ENCODE peak calls at places on chromosome 15, in seven cellular contexts. One of them, this sample, is unnamed.
A peak's percentile ranks its signal among the peaks of the same experiment; 100 is the strongest.

GRCh38 chr15:73378089-73378488 is 9.3 kb upstream of the HCN4 start:
- DNase-seq in stimulated activated CD4-positive, alpha-beta T cell treated with anti-CD3 and anti-CD28 coated beads, Interleukin-4, amount 100 ng/mL, for 4 hours: no peak
- DNase-seq in effector memory CD8-positive, alpha-beta T cell: no peak
- DNase-seq in HS-5: no peak
- DNase-seq in activated naive CD8-positive, alpha-beta T cell treated with anti-CD3 and anti-CD28 coated beads, Interleukin-2, amount 50 U/mL, for 24 hours: no peak
- DNase-seq in thoracic aorta: no peak
- DNase-seq in NCI-H524: no peak
- DNase-seq in this sample: no peak

GRCh38 chr15:54288049-54288448 is 309.8 kb downstream of the UNC13C start:
- DNase-seq in effector memory CD8-positive, alpha-beta T cell: no peak
- DNase-seq in stimulated activated CD4-positive, alpha-beta T cell treated with anti-CD3 and anti-CD28 coated beads, Interleukin-4, amount 100 ng/mL, for 4 hours: no peak
- DNase-seq in NCI-H524: no peak
- DNase-seq in HS-5: no peak
- DNase-seq in thoracic aorta: no peak
- DNase-seq in activated naive CD8-positive, alpha-beta T cell treated with anti-CD3 and anti-CD28 coated beads, Interleukin-2, amount 50 U/mL, for 24 hours: no peak
- DNase-seq in this sample: no peak

GRCh38 chr15:68203486-68203885 is 1.6 kb downstream of the CALML4 start:
- DNase-seq in activated naive CD8-positive, alpha-beta T cell treated with anti-CD3 and anti-CD28 coated beads, Interleukin-2, amount 50 U/mL, for 24 hours: no peak
- DNase-seq in effector memory CD8-positive, alpha-beta T cell: no peak
- DNase-seq in NCI-H524: no peak
- DNase-seq in stimulated activated CD4-positive, alpha-beta T cell treated with anti-CD3 and anti-CD28 coated beads, Interleukin-4, amount 100 ng/mL, for 4 hours: no peak
- DNase-seq in thoracic aorta: no peak
- DNase-seq in HS-5: no peak
- DNase-seq in this sample: no peak

GRCh38 chr15:32987067-32987466 is 207.4 kb downstream of the FMN1 start:
- DNase-seq in thoracic aorta: no peak
- DNase-seq in activated naive CD8-positive, alpha-beta T cell treated with anti-CD3 and anti-CD28 coated beads, Interleukin-2, amount 50 U/mL, for 24 hours: no peak
- DNase-seq in effector memory CD8-positive, alpha-beta T cell: no peak
- DNase-seq in HS-5: no peak
- DNase-seq in NCI-H524: no peak
- DNase-seq in stimulated activated CD4-positive, alpha-beta T cell treated with anti-CD3 and anti-CD28 coated beads, Interleukin-4, amount 100 ng/mL, for 4 hours: no peak
- DNase-seq in this sample: no peak

GRCh38 chr15:91257755-91258435 is 157.8 kb downstream of the SV2B start:
- DNase-seq in NCI-H524: no peak
- DNase-seq in effector memory CD8-positive, alpha-beta T cell: no peak
- DNase-seq in stimulated activated CD4-positive, alpha-beta T cell treated with anti-CD3 and anti-CD28 coated beads, Interleukin-4, amount 100 ng/mL, for 4 hours: no peak
- DNase-seq in thoracic aorta: no peak
- DNase-seq in HS-5: no peak
- DNase-seq in activated naive CD8-positive, alpha-beta T cell treated with anti-CD3 and anti-CD28 coated beads, Interleukin-2, amount 50 U/mL, for 24 hours: no peak
- DNase-seq in this sample: no peak

GRCh38 chr15:96243701-96244100 is 86.8 kb upstream of the NR2F2 start:
- DNase-seq in effector memory CD8-positive, alpha-beta T cell: no peak
- DNase-seq in stimulated activated CD4-positive, alpha-beta T cell treated with anti-CD3 and anti-CD28 coated beads, Interleukin-4, amount 100 ng/mL, for 4 hours: no peak
- DNase-seq in thoracic aorta: no peak
- DNase-seq in activated naive CD8-positive, alpha-beta T cell treated with anti-CD3 and anti-CD28 coated beads, Interleukin-2, amount 50 U/mL, for 24 hours: no peak
- DNase-seq in HS-5: no peak
- DNase-seq in NCI-H524: no peak
- DNase-seq in this sample: no peak

GRCh38 chr15:77738441-77739437 is 106.0 kb upstream of the LINGO1 start:
- DNase-seq in effector memory CD8-positive, alpha-beta T cell: no peak
- DNase-seq in stimulated activated CD4-positive, alpha-beta T cell treated with anti-CD3 and anti-CD28 coated beads, Interleukin-4, amount 100 ng/mL, for 4 hours: no peak
- DNase-seq in NCI-H524: peak; percentile 94
- DNase-seq in HS-5: no peak
- DNase-seq in thoracic aorta: no peak
- DNase-seq in activated naive CD8-positive, alpha-beta T cell treated with anti-CD3 and anti-CD28 coated beads, Interleukin-2, amount 50 U/mL, for 24 hours: no peak
- DNase-seq in this sample: no peak

GRCh38 chr15:35545316-35545824 is 595 bp downstream of the DPH6 start:
- DNase-seq in effector memory CD8-positive, alpha-beta T cell: no peak
- DNase-seq in HS-5: peak; percentile 36
- DNase-seq in activated naive CD8-positive, alpha-beta T cell treated with anti-CD3 and anti-CD28 coated beads, Interleukin-2, amount 50 U/mL, for 24 hours: peak; percentile 35
- DNase-seq in stimulated activated CD4-positive, alpha-beta T cell treated with anti-CD3 and anti-CD28 coated beads, Interleukin-4, amount 100 ng/mL, for 4 hours: peak; percentile 2
- DNase-seq in NCI-H524: peak; percentile 81
- DNase-seq in thoracic aorta: no peak
- DNase-seq in this sample: no peak

GRCh38 chr15:74394090-74394846 is 26.8 kb upstream of the CYP11A1 start:
- DNase-seq in activated naive CD8-positive, alpha-beta T cell treated with anti-CD3 and anti-CD28 coated beads, Interleukin-2, amount 50 U/mL, for 24 hours: peak; percentile 17
- DNase-seq in HS-5: no peak
- DNase-seq in thoracic aorta: no peak
- DNase-seq in NCI-H524: no peak
- DNase-seq in effector memory CD8-positive, alpha-beta T cell: no peak
- DNase-seq in stimulated activated CD4-positive, alpha-beta T cell treated with anti-CD3 and anti-CD28 coated beads, Interleukin-4, amount 100 ng/mL, for 4 hours: no peak
- DNase-seq in this sample: no peak

GRCh38 chr15:84842781-84843180 is 25.6 kb downstream of the ALPK3 start:
- DNase-seq in stimulated activated CD4-positive, alpha-beta T cell treated with anti-CD3 and anti-CD28 coated beads, Interleukin-4, amount 100 ng/mL, for 4 hours: no peak
- DNase-seq in activated naive CD8-positive, alpha-beta T cell treated with anti-CD3 and anti-CD28 coated beads, Interleukin-2, amount 50 U/mL, for 24 hours: no peak
- DNase-seq in NCI-H524: no peak
- DNase-seq in effector memory CD8-positive, alpha-beta T cell: no peak
- DNase-seq in HS-5: no peak
- DNase-seq in thoracic aorta: no peak
- DNase-seq in this sample: no peak

GRCh38 chr15:22903427-22903826 is 65.0 kb downstream of the NIPA2 start:
- DNase-seq in thoracic aorta: no peak
- DNase-seq in activated naive CD8-positive, alpha-beta T cell treated with anti-CD3 and anti-CD28 coated beads, Interleukin-2, amount 50 U/mL, for 24 hours: no peak
- DNase-seq in stimulated activated CD4-positive, alpha-beta T cell treated with anti-CD3 and anti-CD28 coated beads, Interleukin-4, amount 100 ng/mL, for 4 hours: no peak
- DNase-seq in NCI-H524: no peak
- DNase-seq in effector memory CD8-positive, alpha-beta T cell: no peak
- DNase-seq in HS-5: no peak
- DNase-seq in this sample: no peak

GRCh38 chr15:70526221-70526973 is 237.0 kb downstream of the UACA start:
- DNase-seq in NCI-H524: peak; percentile 96
- DNase-seq in HS-5: peak; percentile 42
- DNase-seq in stimulated activated CD4-positive, alpha-beta T cell treated with anti-CD3 and anti-CD28 coated beads, Interleukin-4, amount 100 ng/mL, for 4 hours: no peak
- DNase-seq in activated naive CD8-positive, alpha-beta T cell treated with anti-CD3 and anti-CD28 coated beads, Interleukin-2, amount 50 U/mL, for 24 hours: no peak
- DNase-seq in effector memory CD8-positive, alpha-beta T cell: peak; percentile 19
- DNase-seq in thoracic aorta: no peak
- DNase-seq in this sample: no peak

GRCh38 chr15:89363133-89363532 is 28.5 kb upstream of the POLG start:
- DNase-seq in thoracic aorta: no peak
- DNase-seq in activated naive CD8-positive, alpha-beta T cell treated with anti-CD3 and anti-CD28 coated beads, Interleukin-2, amount 50 U/mL, for 24 hours: no peak
- DNase-seq in HS-5: no peak
- DNase-seq in effector memory CD8-positive, alpha-beta T cell: no peak
- DNase-seq in NCI-H524: no peak
- DNase-seq in stimulated activated CD4-positive, alpha-beta T cell treated with anti-CD3 and anti-CD28 coated beads, Interleukin-4, amount 100 ng/mL, for 4 hours: no peak
- DNase-seq in this sample: no peak

GRCh38 chr15:48313216-48313615 is 18.0 kb upstream of the DUT start:
- DNase-seq in thoracic aorta: no peak
- DNase-seq in activated naive CD8-positive, alpha-beta T cell treated with anti-CD3 and anti-CD28 coated beads, Interleukin-2, amount 50 U/mL, for 24 hours: no peak
- DNase-seq in stimulated activated CD4-positive, alpha-beta T cell treated with anti-CD3 and anti-CD28 coated beads, Interleukin-4, amount 100 ng/mL, for 4 hours: no peak
- DNase-seq in effector memory CD8-positive, alpha-beta T cell: no peak
- DNase-seq in NCI-H524: no peak
- DNase-seq in HS-5: no peak
- DNase-seq in this sample: no peak

GRCh38 chr15:92631721-92632120 is 23.9 kb downstream of the FAM174B start:
- DNase-seq in effector memory CD8-positive, alpha-beta T cell: no peak
- DNase-seq in stimulated activated CD4-positive, alpha-beta T cell treated with anti-CD3 and anti-CD28 coated beads, Interleukin-4, amount 100 ng/mL, for 4 hours: no peak
- DNase-seq in NCI-H524: no peak
- DNase-seq in HS-5: no peak
- DNase-seq in thoracic aorta: no peak
- DNase-seq in activated naive CD8-positive, alpha-beta T cell treated with anti-CD3 and anti-CD28 coated beads, Interleukin-2, amount 50 U/mL, for 24 hours: no peak
- DNase-seq in this sample: no peak

GRCh38 chr15:100106732-100107131 is 235.0 kb downstream of the ADAMTS17 start:
- DNase-seq in stimulated activated CD4-positive, alpha-beta T cell treated with anti-CD3 and anti-CD28 coated beads, Interleukin-4, amount 100 ng/mL, for 4 hours: no peak
- DNase-seq in activated naive CD8-positive, alpha-beta T cell treated with anti-CD3 and anti-CD28 coated beads, Interleukin-2, amount 50 U/mL, for 24 hours: no peak
- DNase-seq in effector memory CD8-positive, alpha-beta T cell: no peak
- DNase-seq in thoracic aorta: no peak
- DNase-seq in NCI-H524: no peak
- DNase-seq in HS-5: no peak
- DNase-seq in this sample: no peak

GRCh38 chr15:100041380-100041779 is 300.4 kb downstream of the ADAMTS17 start:
- DNase-seq in effector memory CD8-positive, alpha-beta T cell: no peak
- DNase-seq in HS-5: no peak
- DNase-seq in thoracic aorta: no peak
- DNase-seq in stimulated activated CD4-positive, alpha-beta T cell treated with anti-CD3 and anti-CD28 coated beads, Interleukin-4, amount 100 ng/mL, for 4 hours: no peak
- DNase-seq in NCI-H524: peak; percentile 95
- DNase-seq in activated naive CD8-positive, alpha-beta T cell treated with anti-CD3 and anti-CD28 coated beads, Interleukin-2, amount 50 U/mL, for 24 hours: no peak
- DNase-seq in this sample: no peak

GRCh38 chr15:75732809-75733451 is 20.3 kb upstream of the CSPG4 start:
- DNase-seq in activated naive CD8-positive, alpha-beta T cell treated with anti-CD3 and anti-CD28 coated beads, Interleukin-2, amount 50 U/mL, for 24 hours: peak; percentile 68
- DNase-seq in NCI-H524: peak; percentile 57
- DNase-seq in HS-5: no peak
- DNase-seq in thoracic aorta: no peak
- DNase-seq in effector memory CD8-positive, alpha-beta T cell: peak; percentile 37
- DNase-seq in stimulated activated CD4-positive, alpha-beta T cell treated with anti-CD3 and anti-CD28 coated beads, Interleukin-4, amount 100 ng/mL, for 4 hours: peak; percentile 29
- DNase-seq in this sample: no peak

GRCh38 chr15:76843269-76843668 is 61.9 kb downstream of the SCAPER start:
- DNase-seq in thoracic aorta: no peak
- DNase-seq in stimulated activated CD4-positive, alpha-beta T cell treated with anti-CD3 and anti-CD28 coated beads, Interleukin-4, amount 100 ng/mL, for 4 hours: no peak
- DNase-seq in HS-5: no peak
- DNase-seq in NCI-H524: no peak
- DNase-seq in activated naive CD8-positive, alpha-beta T cell treated with anti-CD3 and anti-CD28 coated beads, Interleukin-2, amount 50 U/mL, for 24 hours: no peak
- DNase-seq in effector memory CD8-positive, alpha-beta T cell: no peak
- DNase-seq in this sample: no peak

GRCh38 chr15:55221090-55222011 is 24.6 kb upstream of the RSL24D1 start:
- DNase-seq in thoracic aorta: no peak
- DNase-seq in effector memory CD8-positive, alpha-beta T cell: no peak
- DNase-seq in stimulated activated CD4-positive, alpha-beta T cell treated with anti-CD3 and anti-CD28 coated beads, Interleukin-4, amount 100 ng/mL, for 4 hours: no peak
- DNase-seq in HS-5: peak; percentile 90
- DNase-seq in NCI-H524: no peak
- DNase-seq in activated naive CD8-positive, alpha-beta T cell treated with anti-CD3 and anti-CD28 coated beads, Interleukin-2, amount 50 U/mL, for 24 hours: peak; percentile 55
- DNase-seq in this sample: peak; percentile 86

GRCh38 chr15:72222433-72222832 is 8.6 kb downstream of the PKM start:
- DNase-seq in stimulated activated CD4-positive, alpha-beta T cell treated with anti-CD3 and anti-CD28 coated beads, Interleukin-4, amount 100 ng/mL, for 4 hours: no peak
- DNase-seq in effector memory CD8-positive, alpha-beta T cell: no peak
- DNase-seq in HS-5: no peak
- DNase-seq in NCI-H524: no peak
- DNase-seq in thoracic aorta: peak; percentile 28
- DNase-seq in activated naive CD8-positive, alpha-beta T cell treated with anti-CD3 and anti-CD28 coated beads, Interleukin-2, amount 50 U/mL, for 24 hours: no peak
- DNase-seq in this sample: no peak

GRCh38 chr15:39595621-39596221 is 14.8 kb downstream of the THBS1 start:
- DNase-seq in HS-5: no peak
- DNase-seq in stimulated activated CD4-positive, alpha-beta T cell treated with anti-CD3 and anti-CD28 coated beads, Interleukin-4, amount 100 ng/mL, for 4 hours: no peak
- DNase-seq in thoracic aorta: no peak
- DNase-seq in activated naive CD8-positive, alpha-beta T cell treated with anti-CD3 and anti-CD28 coated beads, Interleukin-2, amount 50 U/mL, for 24 hours: no peak
- DNase-seq in effector memory CD8-positive, alpha-beta T cell: no peak
- DNase-seq in NCI-H524: no peak
- DNase-seq in this sample: peak; percentile 71